ENCODE peak calls at places on chromosomes 2 and 18, in five cellular contexts. D, K, G, Y and Q are unnamed samples.

GRCh38 chr2:8653485-8653884 is 28.4 kb upstream of the ID2 start:
- DNase-seq in Y (no peak), G (no peak), K (no peak), D (peak), Q (no peak)

GRCh38 chr2:143397886-143398614 is 268.8 kb downstream of the ARHGAP15 start:
- DNase-seq in D (no peak), G (no peak), Y (no peak), K (no peak), Q (no peak)

GRCh38 chr18:11995445-11996189 is 14.3 kb downstream of the IMPA2 start:
- DNase-seq in G (peak), K (no peak), Y (peak), D (peak), Q (no peak)

GRCh38 chr18:67243799-67244587 is 272.5 kb downstream of the DSEL start:
- DNase-seq in D (no peak), G (no peak), Y (no peak), K (no peak), Q (no peak)

GRCh38 chr2:161128885-161129284 is 31.3 kb upstream of the TANK start:
- DNase-seq in Y (no peak), K (no peak), D (no peak), G (no peak), Q (no peak)

GRCh38 chr2:109353806-109354745 is 225.1 kb downstream of the SH3RF3 start:
- DNase-seq in Y (peak), D (peak), K (peak), G (no peak), Q (no peak)

GRCh38 chr2:226256237-226256636 is 543.4 kb downstream of the IRS1 start:
- DNase-seq in G (no peak), Y (no peak), D (no peak), K (no peak), Q (no peak)

GRCh38 chr18:23635283-23636040 is 27.2 kb downstream of the ANKRD29 start:
- DNase-seq in D (no peak), Y (no peak), K (no peak), G (no peak), Q (no peak)

GRCh38 chr2:75808793-75809535 is 98.2 kb upstream of the GCFC2 start:
- DNase-seq in G (no peak), D (no peak), Y (no peak), K (no peak), Q (peak)

GRCh38 chr2:28347193-28347592 is 45.5 kb upstream of the FOSL2 start:
- DNase-seq in Y (no peak), K (no peak), G (no peak), D (no peak), Q (no peak)

GRCh38 chr2:238415036-238415764 is 11.5 kb upstream of the ASB1 start:
- DNase-seq in D (no peak), Y (no peak), G (no peak), K (no peak), Q (no peak)

GRCh38 chr2:233846387-233847247 is 7.7 kb downstream of the HJURP start:
- DNase-seq in G (no peak), Y (peak), K (no peak), D (no peak), Q (peak)

GRCh38 chr2:164061129-164061746 is 325.4 kb upstream of the FIGN start:
- DNase-seq in G (peak), D (no peak), K (no peak), Y (peak), Q (no peak)

GRCh38 chr2:157420771-157421323 is 23.0 kb downstream of the CYTIP start:
- DNase-seq in Y (no peak), K (no peak), G (no peak), D (no peak), Q (no peak)

GRCh38 chr2:195586062-195586713 is 70.8 kb upstream of the SLC39A10 start:
- DNase-seq in Y (no peak), G (no peak), K (no peak), D (no peak), Q (no peak)

GRCh38 chr2:28610583-28611201 is 114.8 kb downstream of the PLB1 start:
- DNase-seq in Y (no peak), G (peak), K (no peak), D (no peak), Q (no peak)

GRCh38 chr2:241991236-241991635 is 121.7 kb downstream of the RTP5 start:
- DNase-seq in G (no peak), D (no peak), Y (no peak), K (peak), Q (no peak)

GRCh38 chr18:5513947-5514346 is 29.9 kb downstream of the EPB41L3 start:
- DNase-seq in D (no peak), G (no peak), Y (no peak), K (no peak), Q (no peak)
- H3K4me3 ChIP-seq in D (no peak), G (no peak), Y (no peak), K (no peak), Q (no peak)

GRCh38 chr2:3242747-3243369 is 134.8 kb downstream of the EIPR1 start:
- DNase-seq in K (no peak), Y (no peak), D (no peak), G (no peak), Q (no peak)
- TF ChIP-seq POLR2AphosphoS5 in K (no peak), Y (no peak), D (no peak), G (no peak), Q (no peak)

GRCh38 chr2:58202409-58202808 is 38.7 kb downstream of the FANCL start:
- DNase-seq in K (no peak), Y (no peak), G (no peak), D (no peak), Q (no peak)

GRCh38 chr2:58206785-58207184 is 34.3 kb downstream of the FANCL start:
- DNase-seq in Y (no peak), D (no peak), G (no peak), K (no peak), Q (no peak)

GRCh38 chr2:58207189-58207588 is 33.9 kb downstream of the FANCL start:
- DNase-seq in Y (no peak), D (no peak), G (no peak), K (no peak), Q (no peak)

GRCh38 chr2:58203018-58203417 is 38.1 kb downstream of the FANCL start:
- DNase-seq in K (no peak), G (no peak), Y (no peak), D (no peak), Q (no peak)

GRCh38 chr2:58204195-58204959 is 36.7 kb downstream of the FANCL start:
- DNase-seq in G (no peak), D (no peak), K (no peak), Y (no peak), Q (no peak)
- TF ChIP-seq EP300 in G (no peak), D (no peak), K (no peak), Y (no peak), Q (no peak)

GRCh38 chr2:105950521-105951389 is 206.0 kb downstream of the NCK2 start:
- DNase-seq in G (peak), Y (no peak), K (no peak), D (no peak), Q (no peak)
- H3K4me3 ChIP-seq in G (no peak), Y (no peak), K (no peak), D (no peak), Q (no peak)

GRCh38 chr2:98730851-98731708 is at the start of gene MGAT4A:
- DNase-seq in D (peak), Y (peak), G (peak), K (peak), Q (no peak)
- TF ChIP-seq POLR2AphosphoS5 in D (peak), Y (no peak), G (no peak), K (no peak), Q (peak)

GRCh38 chr2:222835823-222836151 is 25.0 kb upstream of the ACSL3 start:
- DNase-seq in G (no peak), K (no peak), Y (no peak), D (no peak), Q (no peak)

GRCh38 chr2:222840060-222840802 is 20.6 kb upstream of the ACSL3 start:
- DNase-seq in K (no peak), Y (no peak), G (no peak), D (no peak), Q (no peak)

GRCh38 chr2:222835142-222835822 is 25.6 kb upstream of the ACSL3 start:
- DNase-seq in G (no peak), K (no peak), D (no peak), Y (no peak), Q (no peak)

GRCh38 chr2:222833410-222833809 is 27.4 kb upstream of the ACSL3 start:
- DNase-seq in D (no peak), G (no peak), Y (no peak), K (no peak), Q (no peak)

GRCh38 chr2:222837643-222838056 is 23.2 kb upstream of the ACSL3 start:
- DNase-seq in D (no peak), K (no peak), G (no peak), Y (no peak), Q (no peak)
- TF ChIP-seq EP300 in D (no peak), K (no peak), G (no peak), Y (no peak), Q (no peak)

DNA sequence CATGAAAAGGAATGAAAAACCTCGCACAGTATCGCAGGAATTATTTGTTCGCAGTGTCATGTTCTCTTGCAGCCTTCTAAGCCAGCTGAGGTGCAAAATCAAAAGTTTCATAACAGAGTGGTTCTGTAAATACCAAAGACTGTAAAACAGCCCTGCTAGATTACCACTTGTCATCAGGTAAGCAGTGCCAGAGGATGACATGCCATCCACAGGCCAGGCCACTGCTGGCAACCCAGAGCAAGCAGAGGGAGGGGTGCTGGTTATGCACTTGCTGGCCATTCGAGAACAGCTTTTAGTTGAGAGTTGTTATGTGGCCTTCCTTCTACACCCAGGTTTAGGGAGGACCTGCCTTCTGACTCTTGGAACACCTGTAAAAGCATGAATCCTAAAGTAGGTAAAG is 114.3 kb upstream of the MGAT5 start:
- DNase-seq in Y (no peak), D (no peak), G (no peak), K (no peak), Q (no peak)
- H3K4me3 ChIP-seq in Y (no peak), D (no peak), G (no peak), K (no peak), Q (no peak)

DNA sequence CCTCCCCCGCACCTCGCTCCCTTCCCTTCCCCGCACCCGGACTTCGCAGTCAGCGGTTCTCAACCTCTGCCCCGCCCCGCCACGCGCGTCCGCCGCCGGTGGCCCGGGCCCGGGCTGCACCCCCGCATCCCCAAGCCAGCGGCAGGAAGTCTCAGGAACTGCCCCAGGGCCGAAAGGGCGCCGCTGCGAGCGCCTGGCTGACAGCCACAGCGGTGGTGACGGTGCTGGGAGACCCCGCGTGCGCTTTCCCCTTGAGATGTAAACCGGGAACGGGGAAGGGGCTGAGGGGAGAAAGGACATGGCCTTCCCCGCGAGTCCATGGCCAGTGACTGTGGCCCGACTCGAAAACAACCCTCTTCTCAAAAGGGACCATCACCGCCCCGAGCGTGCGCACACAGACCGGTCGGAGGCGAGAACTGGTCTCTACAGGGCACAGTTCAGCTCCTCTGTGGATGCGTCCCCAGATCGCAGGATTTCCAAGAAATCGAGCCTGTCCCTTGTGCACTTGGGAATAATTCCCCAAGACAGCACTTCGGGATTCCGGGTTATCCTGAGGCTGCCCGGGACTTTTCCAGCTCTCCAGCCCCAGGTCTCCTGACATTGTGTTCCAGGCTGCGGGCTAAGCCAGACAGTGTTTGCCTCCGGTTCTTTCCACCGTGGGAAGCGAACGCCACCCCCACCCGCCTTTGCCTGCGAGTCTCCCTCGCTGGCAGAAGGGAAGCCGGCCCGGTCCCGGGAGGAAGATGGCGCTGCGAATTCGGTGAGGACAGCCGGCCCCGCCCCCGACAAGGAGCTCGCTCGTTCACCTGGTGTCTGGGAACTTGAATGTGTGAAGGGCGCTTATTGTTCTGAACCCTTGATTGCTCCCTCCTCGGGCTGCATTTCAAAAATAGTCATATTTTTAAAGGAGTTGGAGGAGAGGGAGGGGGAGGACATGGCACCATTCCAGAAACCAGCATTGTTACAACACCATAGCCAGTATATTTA is 2.7 kb downstream of the LRATD1 start:
- DNase-seq in K (peak), D (peak), Y (peak), G (peak), Q (no peak)
- TF ChIP-seq POLR2AphosphoS5 in K (no peak), D (no peak), Y (no peak), G (no peak), Q (peak)

GRCh38 chr2:69166812-69167468 is 154.0 kb downstream of the ANTXR1 start:
- DNase-seq in K (no peak), D (no peak), Y (no peak), G (no peak), Q (no peak)
- TF ChIP-seq EP300 in K (no peak), D (no peak), Y (no peak), G (no peak), Q (no peak)

DNA sequence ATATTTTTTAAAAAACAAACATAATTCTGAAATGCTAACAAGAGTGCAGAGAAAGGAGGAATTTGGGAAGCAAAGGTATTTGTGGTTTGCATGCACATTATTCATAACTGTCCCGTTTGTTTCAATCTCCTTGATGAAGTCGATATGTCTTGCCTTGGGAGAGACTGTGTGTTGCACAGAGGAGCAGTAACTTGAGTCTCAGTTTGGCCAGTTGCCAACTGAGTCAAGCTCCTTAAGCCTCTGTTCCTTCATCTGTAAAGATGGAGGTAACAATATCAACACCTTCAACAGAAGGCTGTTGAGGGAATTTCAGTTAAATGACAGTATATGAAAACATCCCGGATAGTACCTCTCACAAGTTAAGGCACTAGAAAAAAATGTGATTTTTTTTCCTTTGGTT is 226.2 kb downstream of the ASXL3 start:
- DNase-seq in G (peak), K (no peak), Y (no peak), D (no peak), Q (no peak)
- H3K4me3 ChIP-seq in G (no peak), K (no peak), Y (no peak), D (no peak), Q (no peak)